ENCODE peak calls at places on chromosomes 6 and 20, in eight cellular contexts. Z is activated T-cell treated with anti-CD3 and anti-CD28 coated beads, Interleukin-2, amount 50 U/mL, for 48 hours; K is stimulated activated CD4-positive, alpha-beta T cell treated with anti-CD3 and anti-CD28 coated beads, Interleukin-1b, Interleukin-23, amount 100 ng/mL, for 48 hours; R is brain microvascular endothelial cell; E is activated CD8-positive, alpha-beta memory T cell treated with anti-CD3 and anti-CD28 coated beads, Interleukin-2, amount 10 ng/mL, durations not matched to agents 7 days and 5 days; S is OCI-M1; B is sigmoid colon; Y is HCT116. H is an unnamed sample.

GRCh38 chr6:136284909-136285308 is 4.7 kb downstream of the BCLAF1 start:
- DNase-seq in Y (no peak), E (no peak), K (no peak), Z (no peak), R (no peak), B (no peak), S (peak), H (no peak)

GRCh38 chr20:60108397-60108796 is 150.2 kb downstream of the CDH26 start:
- DNase-seq in Z (no peak), K (no peak), Y (no peak), R (peak), E (no peak), B (no peak), S (no peak), H (no peak)

GRCh38 chr20:10332656-10333421 is 101.2 kb downstream of the MKKS start:
- DNase-seq in E (no peak), Z (no peak), K (no peak), R (no peak), B (no peak), S (no peak), Y (no peak), H (no peak)

GRCh38 chr6:118677193-118677592 is 25.8 kb upstream of the CEP85L start:
- DNase-seq in Z (no peak), E (no peak), K (no peak), R (no peak), Y (no peak), B (no peak), S (peak), H (no peak)

GRCh38 chr6:50330963-50331362 is 281.2 kb upstream of the DEFB112 start:
- DNase-seq in E (no peak), Z (no peak), B (no peak), R (no peak), Y (no peak), S (no peak), K (no peak), H (no peak)

GRCh38 chr20:63738687-63739128 is 868 bp upstream of the SLC2A4RG start:
- DNase-seq in Y (no peak), Z (peak), B (peak), S (no peak), R (no peak), K (peak), E (peak), H (no peak)

GRCh38 chr6:11042025-11042749 is 1.9 kb downstream of the ELOVL2 start:
- DNase-seq in B (no peak), Z (no peak), K (no peak), R (no peak), E (no peak), S (peak), Y (no peak), H (no peak)

GRCh38 chr6:37024665-37025337 is 19.3 kb downstream of the FGD2 start:
- DNase-seq in Z (peak), S (no peak), K (peak), B (no peak), R (no peak), Y (peak), E (peak), H (no peak)

GRCh38 chr6:15063253-15063853 is 182.5 kb upstream of the JARID2 start:
- DNase-seq in Z (no peak), B (no peak), K (no peak), S (peak), Y (no peak), R (peak), E (no peak), H (no peak)

GRCh38 chr6:63975685-63976084 is 340.1 kb downstream of the PHF3 start:
- DNase-seq in R (no peak), Z (no peak), E (no peak), Y (no peak), S (peak), K (no peak), B (no peak), H (no peak)